ENCODE peak calls at places on chromosome 5, in five cellular contexts. I is astrocyte of the spinal cord, A is HEK293T, H is G401, S is Daoy. F is an unnamed sample.

GRCh38 chr5:178940569-178941360 is at the start of gene ZNF454:
- DNase-seq in I (peak; percentile 95), A (no peak), H (peak; percentile 96), S (peak; percentile 95), F (no peak)

GRCh38 chr5:160326981-160327380 is 14.6 kb upstream of the CCNJL start:
- DNase-seq in I (no peak), A (no peak), H (no peak), S (no peak), F (no peak)

GRCh38 chr5:141664733-141665461 is 13.7 kb upstream of the FCHSD1 start:
- DNase-seq in I (peak; percentile 58), A (peak; percentile 84), H (peak; percentile 74), S (peak; percentile 76), F (peak; percentile 67)

GRCh38 chr5:56481147-56481997 is 248.2 kb upstream of the ANKRD55 start:
- DNase-seq in I (peak; percentile 64), A (peak; percentile 21), H (peak; percentile 71), S (peak; percentile 33), F (peak; percentile 29)

GRCh38 chr5:1300581-1301083 is 5.8 kb upstream of the TERT start:
- DNase-seq in I (no peak), A (no peak), H (no peak), S (no peak), F (no peak)

GRCh38 chr5:120436996-120437395 is 27.1 kb upstream of the PRR16 start:
- DNase-seq in I (peak; percentile 74), A (no peak), H (no peak), S (no peak), F (no peak)

GRCh38 chr5:40307920-40308319 is 371.8 kb upstream of the PTGER4 start:
- DNase-seq in I (no peak), A (no peak), H (no peak), S (no peak), F (no peak)

GRCh38 chr5:2505217-2505616 is 246.3 kb downstream of the IRX2 start:
- DNase-seq in I (no peak), A (no peak), H (no peak), S (no peak), F (no peak)

GRCh38 chr5:55959208-55959607 is 35.6 kb downstream of the IL6ST start:
- DNase-seq in I (no peak), A (no peak), H (no peak), S (no peak), F (no peak)

GRCh38 chr5:135761746-135762145 is 72.7 kb upstream of the SLC25A48 start:
- DNase-seq in I (no peak), A (no peak), H (no peak), S (no peak), F (peak; percentile 43)

GRCh38 chr5:51347704-51348103 is 35.5 kb upstream of the ISL1 start:
- DNase-seq in I (no peak), A (no peak), H (no peak), S (no peak), F (no peak)

GRCh38 chr5:38468978-38469706 is 87.3 kb downstream of the LIFR start:
- DNase-seq in I (peak; percentile 39), A (no peak), H (peak; percentile 23), S (no peak), F (peak; percentile 96)

GRCh38 chr5:153881687-153882086 is 157.0 kb downstream of the FAM114A2 start:
- DNase-seq in I (no peak), A (no peak), H (no peak), S (no peak), F (no peak)

GRCh38 chr5:31551878-31552277 is 19.8 kb downstream of the C5orf22 start:
- DNase-seq in I (no peak), A (no peak), H (no peak), S (no peak), F (no peak)

GRCh38 chr5:142925795-142926194 is 155.6 kb downstream of the ARHGAP26 start:
- DNase-seq in I (peak; percentile 81), A (no peak), H (peak; percentile 13), S (peak; percentile 78), F (peak; percentile 55)

GRCh38 chr5:122078116-122078865 is at the start of gene LOX:
- DNase-seq in I (peak; percentile 96), A (peak; percentile 68), H (peak; percentile 14), S (peak; percentile 95), F (peak; percentile 76)